ENCODE peak calls at places on chromosomes 6 and 20, in four cellular contexts. J, B, S and A are unnamed samples.

GRCh38 chr20:9311132-9311531 is 203.3 kb upstream of the LAMP5 start:
- DNase-seq in S (no peak), J (no peak), B (no peak), A (no peak)

GRCh38 chr20:44137210-44137781 is 49.7 kb downstream of the JPH2 start:
- DNase-seq in S (no peak), B (peak; percentile 79), J (no peak), A (no peak)

GRCh38 chr20:11901127-11901526 is 16.6 kb upstream of the BTBD3 start:
- DNase-seq in J (peak; percentile 88), S (no peak), B (no peak), A (peak; percentile 86)

GRCh38 chr6:61682562-61682961 is 603.5 kb downstream of the KHDRBS2 start:
- DNase-seq in S (no peak), B (no peak), J (no peak), A (no peak)

GRCh38 chr6:89938014-89938413 is 43.7 kb downstream of the GJA10 start:
- DNase-seq in J (no peak), B (no peak), S (no peak), A (no peak)

GRCh38 chr6:136958168-136958567 is 36.1 kb downstream of the SLC35D3 start:
- DNase-seq in J (no peak), S (no peak), B (no peak), A (no peak)

GRCh38 chr6:48476257-48476656 is 365.3 kb upstream of the PTCHD4 start:
- DNase-seq in J (peak; percentile 16), B (peak; percentile 28), S (no peak), A (peak; percentile 61)

GRCh38 chr20:57821930-57822329 is 112.1 kb upstream of the PMEPA1 start:
- DNase-seq in J (no peak), S (no peak), B (no peak), A (no peak)

GRCh38 chr20:62449951-62450815 is 22.8 kb upstream of the RBBP8NL start:
- DNase-seq in B (no peak), J (no peak), S (no peak), A (no peak)

GRCh38 chr6:89955364-89955763 is 61.1 kb downstream of the GJA10 start:
- DNase-seq in B (no peak), S (no peak), J (no peak), A (no peak)

GRCh38 chr6:167079853-167080297 is 43.0 kb upstream of the CCR6 start:
- DNase-seq in B (no peak), J (no peak), S (peak; percentile 87), A (no peak)

GRCh38 chr20:47677314-47678129 is 107.8 kb downstream of the SULF2 start:
- DNase-seq in S (peak; percentile 85), J (no peak), B (peak; percentile 83), A (peak; percentile 46)

GRCh38 chr6:47897233-47897632 is 115.4 kb downstream of the OPN5 start:
- DNase-seq in S (no peak), B (no peak), J (peak; percentile 19), A (no peak)

DNA sequence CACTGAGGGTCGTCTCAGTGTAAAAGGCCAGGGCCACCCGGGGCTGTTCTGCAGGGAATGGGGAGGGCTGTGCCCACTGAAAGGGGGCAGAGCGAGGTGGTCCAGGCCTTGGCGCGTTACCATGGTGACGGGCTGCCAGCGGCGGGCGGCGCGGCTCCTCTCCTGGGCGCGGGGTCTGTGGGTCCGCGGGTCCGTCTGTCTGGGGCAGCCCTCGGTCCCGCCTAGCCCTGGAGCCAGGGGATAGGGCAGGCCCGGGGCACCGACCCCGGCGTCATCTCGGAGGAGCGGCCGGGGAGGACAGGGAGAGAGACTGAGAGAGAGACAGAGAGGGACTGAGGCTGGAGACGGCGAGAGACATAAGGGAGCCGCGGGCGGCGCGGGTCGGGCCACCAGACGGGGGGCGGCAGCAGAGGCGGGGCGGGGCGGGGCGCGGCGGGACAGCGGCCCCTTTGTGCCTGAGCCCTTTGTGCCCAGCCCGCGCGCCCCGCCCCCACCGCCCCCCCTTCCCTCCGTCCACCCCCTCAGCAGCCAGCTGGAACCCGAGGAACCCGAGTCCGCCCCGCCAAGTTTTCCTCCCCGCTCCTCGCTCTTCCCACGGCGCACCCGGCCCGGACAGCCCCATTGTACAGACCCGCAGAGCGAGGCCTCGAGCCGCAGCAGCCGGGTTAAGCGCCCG is at the start of gene KIAA1755:
- DNase-seq in S (no peak), J (peak; percentile 39), B (peak; percentile 38), A (peak; percentile 36)
- H3K4me3 ChIP-seq in S (peak within 1 kb of the TSS; percentile 34), J (peak within 1 kb of the TSS; percentile 67), B (no peak within 1 kb of the TSS), A (peak within 1 kb of the TSS; percentile 38)

DNA sequence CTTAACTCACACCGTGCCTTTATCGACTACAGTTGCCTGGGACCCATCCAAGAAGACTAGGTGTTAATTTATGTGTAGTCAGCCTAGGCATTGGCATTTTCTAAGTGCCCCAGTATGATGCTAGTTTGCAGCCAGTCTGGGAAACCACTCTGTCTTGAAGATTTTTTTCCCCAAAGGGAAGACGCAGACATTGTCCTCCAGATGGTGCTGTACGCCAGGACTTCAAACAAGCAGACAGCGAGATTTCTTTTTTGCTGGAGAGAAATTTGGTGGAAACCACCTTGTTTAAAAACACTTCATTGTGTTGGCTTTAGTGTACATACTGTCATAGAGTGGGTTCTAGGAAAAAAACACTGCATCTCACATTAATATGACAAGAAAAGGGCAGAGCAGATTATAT is 30.0 kb downstream of the ALDH5A1 start:
- DNase-seq in B (peak; percentile 56), J (peak; percentile 59), S (no peak), A (peak; percentile 19)
- TF ChIP-seq CTCF in B (peak; percentile 65), J (peak; percentile 60), S (no peak), A (peak; percentile 47)

DNA sequence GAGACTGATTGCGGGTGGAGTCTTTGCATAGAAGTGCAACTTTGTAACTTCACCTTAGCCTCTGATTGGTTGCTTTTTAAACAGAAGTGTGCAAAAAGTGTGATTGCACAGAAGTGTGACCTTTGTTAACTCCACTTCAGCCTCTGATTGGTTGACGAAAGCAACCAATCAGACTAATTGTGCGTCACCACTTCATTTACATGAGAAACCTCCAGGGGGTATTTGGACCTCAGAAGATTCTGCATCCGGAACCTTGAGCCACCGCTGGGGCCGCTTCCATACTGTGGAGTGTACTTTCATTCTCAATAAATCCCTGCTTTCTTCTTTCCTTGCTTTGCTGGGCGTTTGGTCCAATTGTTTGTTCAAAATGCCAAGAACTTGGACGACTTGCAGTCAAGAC is 1.6 kb upstream of the HECA start:
- DNase-seq in B (no peak), S (peak; percentile 80), J (no peak), A (peak; percentile 69)
- H3K4me3 ChIP-seq in B (no peak overlapping the region), S (no peak overlapping the region), J (no peak overlapping the region), A (peak overlapping the region; percentile 28)

DNA sequence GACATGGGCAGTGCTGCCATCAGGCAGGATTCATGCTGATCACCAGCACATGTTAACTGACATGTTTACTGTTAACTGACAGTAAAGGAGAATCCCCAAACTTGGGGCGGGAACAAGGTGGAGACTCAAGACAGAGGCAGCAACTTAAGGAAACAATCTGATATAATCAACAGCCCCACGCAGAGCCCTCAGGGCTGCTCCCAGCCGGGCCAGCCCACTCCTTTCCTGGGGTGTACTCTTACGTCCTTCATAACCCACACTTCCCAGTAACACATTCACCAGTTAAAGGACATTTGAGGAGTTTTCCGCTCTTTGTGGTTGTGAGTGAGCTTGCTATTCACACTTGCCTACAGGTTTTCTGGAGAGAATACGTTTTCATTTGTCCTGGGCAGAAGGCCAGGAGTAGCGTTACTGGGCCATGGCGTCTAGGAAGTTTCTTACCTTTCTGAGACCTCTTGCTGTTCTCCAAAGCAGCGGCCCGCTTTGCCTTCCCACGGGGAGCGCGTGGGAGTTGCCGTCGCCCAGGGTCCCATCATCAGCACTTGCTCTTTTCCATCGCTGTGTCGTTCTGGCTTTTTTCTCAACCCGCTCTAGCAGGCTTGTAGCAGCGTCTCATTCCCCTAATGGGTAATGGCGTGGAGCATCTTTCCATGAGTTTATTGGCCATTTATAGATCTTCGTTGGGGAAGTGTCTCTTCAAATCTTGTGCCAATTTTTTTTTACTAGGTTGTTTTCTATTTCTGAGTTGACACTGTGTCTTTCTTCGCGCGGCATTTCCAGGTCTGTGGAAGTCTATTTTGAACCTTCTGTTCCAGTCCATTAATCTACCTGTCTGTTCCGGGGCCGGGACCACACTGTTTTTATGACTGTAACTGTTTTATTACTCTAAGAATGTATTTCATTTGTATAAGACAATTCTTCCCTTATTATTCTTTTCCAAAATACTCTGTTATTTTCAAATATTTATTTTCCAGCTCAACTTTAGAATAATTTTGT is 56.6 kb downstream of the FOXF2 start:
- DNase-seq in B (no peak), J (no peak), S (no peak), A (no peak)
- TF ChIP-seq CTCF in B (no peak), J (no peak), S (no peak), A (no peak)

GRCh38 chr6:36724514-36725385 is 27.1 kb downstream of the RAB44 start:
- DNase-seq in S (peak; percentile 79), B (peak; percentile 80), J (peak; percentile 63), A (peak; percentile 39)
- H3K4me3 ChIP-seq in S (no peak overlapping the region), B (no peak overlapping the region), J (no peak overlapping the region), A (no peak overlapping the region)

DNA sequence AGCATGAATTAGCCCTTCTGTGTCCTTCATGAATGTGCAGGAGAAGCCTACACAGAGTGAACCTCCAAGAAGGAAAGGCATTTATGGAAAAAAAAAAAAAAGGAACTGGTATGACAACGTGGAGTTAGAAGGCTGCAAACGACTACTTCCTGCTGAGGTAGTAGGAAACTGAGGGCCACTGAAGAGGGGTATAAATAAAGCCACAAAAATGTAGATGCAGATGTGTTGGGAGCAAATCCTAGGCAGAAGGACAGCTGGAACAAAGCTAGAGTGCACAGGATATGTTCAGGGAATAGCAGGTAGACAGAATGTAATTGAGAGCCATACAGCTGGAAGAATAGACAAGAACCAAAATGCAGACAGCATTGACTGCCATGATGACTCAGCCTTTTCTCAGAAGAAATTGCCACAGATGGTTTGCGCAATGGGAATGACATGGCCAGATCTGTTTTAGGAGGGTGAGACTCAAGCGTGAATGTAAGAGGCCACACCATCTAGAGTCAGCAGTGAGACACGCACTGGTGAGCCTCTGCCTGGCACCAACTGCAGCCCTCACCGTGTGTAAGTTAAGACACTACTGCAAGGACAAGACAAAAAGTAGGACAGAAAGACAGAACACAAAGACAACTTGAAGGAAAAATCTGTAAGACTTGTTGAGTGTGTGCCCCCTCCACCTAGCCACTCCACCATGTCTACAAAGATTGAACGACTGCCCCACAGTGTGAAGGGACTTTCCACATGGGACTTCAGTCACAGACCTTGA is 79.8 kb downstream of the KIF13A start:
- DNase-seq in S (peak; percentile 80), B (peak; percentile 64), J (peak; percentile 96), A (peak; percentile 99)
- TF ChIP-seq CTCF in S (no peak), B (no peak), J (peak; percentile 40), A (peak; percentile 29)

GRCh38 chr6:28486533-28486932 is 29.1 kb downstream of the GPX6 start:
- DNase-seq in B (no peak), J (no peak), S (no peak), A (no peak)

GRCh38 chr6:28490191-28490890 is 25.3 kb downstream of the GPX6 start:
- DNase-seq in B (peak; percentile 56), S (no peak), J (no peak), A (no peak)

GRCh38 chr6:28489366-28490190 is 26.0 kb downstream of the GPX6 start:
- DNase-seq in S (no peak), J (peak; percentile 83), B (peak; percentile 94), A (peak; percentile 83)

GRCh38 chr6:28486988-28487742 is 28.4 kb downstream of the GPX6 start:
- DNase-seq in J (no peak), B (no peak), S (no peak), A (no peak)

DNA sequence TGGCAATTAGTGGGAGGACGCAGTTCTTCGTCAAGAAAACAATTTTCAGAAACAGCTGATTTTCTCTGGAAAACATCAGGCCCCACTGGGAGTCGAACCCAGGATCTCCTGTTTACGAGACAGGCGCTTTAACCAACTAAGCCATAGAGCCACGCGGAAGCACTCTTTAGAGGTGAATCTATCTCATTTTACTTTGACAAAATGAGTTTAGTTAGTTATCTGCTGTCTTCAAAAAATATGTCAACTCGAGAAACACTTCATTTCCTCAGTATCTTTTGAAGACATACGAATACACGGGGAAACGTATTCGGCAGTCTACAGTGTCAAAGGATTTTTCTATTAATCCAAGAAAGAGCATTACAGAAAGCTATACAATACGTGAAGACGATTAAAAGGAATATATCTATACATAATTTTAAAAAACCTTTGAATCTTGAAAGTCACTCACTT is 26.7 kb downstream of the GPX6 start:
- DNase-seq in S (no peak), B (peak; percentile 71), J (peak; percentile 75), A (peak; percentile 90)
- H3K4me3 ChIP-seq in S (peak overlapping the region; percentile 36), B (peak overlapping the region; percentile 23), J (peak overlapping the region; percentile 68), A (peak overlapping the region; percentile 48)